ENCODE peak calls at places on chromosome 6, in four cellular contexts. S, E, X and M are unnamed samples.

GRCh38 chr6:108732101-108732870 is 115.9 kb upstream of the ARMC2 start:
- DNase-seq in S (peak), E (peak), X (no peak), M (peak)

GRCh38 chr6:134447883-134448387 is 130.0 kb upstream of the SGK1 start:
- DNase-seq in E (peak), S (no peak), X (no peak), M (peak)

GRCh38 chr6:154613137-154613676 is 102.7 kb upstream of the CNKSR3 start:
- DNase-seq in E (peak), S (peak), X (no peak), M (peak)

GRCh38 chr6:168390746-168391400 is 50.1 kb upstream of the SMOC2 start:
- DNase-seq in X (peak), S (no peak), E (no peak), M (no peak)

GRCh38 chr6:144854654-144855053 is 569.5 kb downstream of the UTRN start:
- DNase-seq in S (no peak), E (no peak), X (no peak), M (no peak)

GRCh38 chr6:157134402-157135074 is 188.8 kb downstream of the TMEM242 start:
- DNase-seq in S (no peak), X (no peak), E (no peak), M (no peak)

GRCh38 chr6:154511735-154512097 is 1.2 kb upstream of the CNKSR3 start:
- DNase-seq in E (peak), X (no peak), S (no peak), M (no peak)

GRCh38 chr6:170497845-170498281 is 55.2 kb downstream of the PSMB1 start:
- DNase-seq in X (no peak), E (peak), S (no peak), M (no peak)

GRCh38 chr6:101578306-101578705 is 184.8 kb downstream of the GRIK2 start:
- DNase-seq in X (no peak), S (no peak), E (no peak), M (no peak)